ENCODE peak calls at places on chromosomes 2 and 18, in nine cellular contexts. One of them, this sample, is unnamed.

GRCh38 chr2:230627806-230628724 is 84.6 kb upstream of the CAB39 start:
- DNase-seq in uterus: no peak
- DNase-seq in GM04504: peak
- DNase-seq in NCI-H1105 treated with DMSO at 0.1 percent for 48 hours: no peak
- DNase-seq in fibroblast of pulmonary artery: peak
- DNase-seq in RPMI7951: peak
- DNase-seq in SJSA1: peak
- DNase-seq in choroid plexus epithelial cell: peak
- DNase-seq in NCI-H1436: no peak
- DNase-seq in this sample: no peak

GRCh38 chr18:23540867-23541266 is 37.6 kb downstream of the RMC1 start:
- DNase-seq in fibroblast of pulmonary artery: peak
- DNase-seq in NCI-H1436: no peak
- DNase-seq in NCI-H1105 treated with DMSO at 0.1 percent for 48 hours: no peak
- DNase-seq in RPMI7951: no peak
- DNase-seq in GM04504: no peak
- DNase-seq in SJSA1: no peak
- DNase-seq in uterus: no peak
- DNase-seq in choroid plexus epithelial cell: peak
- DNase-seq in this sample: no peak

GRCh38 chr18:67694787-67695186 is 178.3 kb upstream of the DSEL start:
- DNase-seq in NCI-H1436: no peak
- DNase-seq in GM04504: no peak
- DNase-seq in NCI-H1105 treated with DMSO at 0.1 percent for 48 hours: no peak
- DNase-seq in fibroblast of pulmonary artery: no peak
- DNase-seq in RPMI7951: no peak
- DNase-seq in choroid plexus epithelial cell: no peak
- DNase-seq in uterus: no peak
- DNase-seq in SJSA1: no peak
- DNase-seq in this sample: no peak

GRCh38 chr18:63342206-63342605 is 22.6 kb upstream of the BCL2 start:
- DNase-seq in RPMI7951: peak
- DNase-seq in SJSA1: no peak
- DNase-seq in uterus: no peak
- DNase-seq in choroid plexus epithelial cell: peak
- DNase-seq in fibroblast of pulmonary artery: peak
- DNase-seq in NCI-H1436: no peak
- DNase-seq in NCI-H1105 treated with DMSO at 0.1 percent for 48 hours: no peak
- DNase-seq in GM04504: no peak
- DNase-seq in this sample: peak

GRCh38 chr2:145114726-145115125 is 594.8 kb upstream of the ZEB2 start:
- DNase-seq in uterus: no peak
- DNase-seq in RPMI7951: peak
- DNase-seq in choroid plexus epithelial cell: no peak
- DNase-seq in NCI-H1436: no peak
- DNase-seq in NCI-H1105 treated with DMSO at 0.1 percent for 48 hours: no peak
- DNase-seq in SJSA1: peak
- DNase-seq in fibroblast of pulmonary artery: peak
- DNase-seq in GM04504: no peak
- DNase-seq in this sample: no peak

GRCh38 chr2:174681099-174681982 is 82.9 kb downstream of the CHRNA1 start:
- DNase-seq in fibroblast of pulmonary artery: peak
- DNase-seq in SJSA1: no peak
- DNase-seq in NCI-H1105 treated with DMSO at 0.1 percent for 48 hours: no peak
- DNase-seq in GM04504: peak
- DNase-seq in choroid plexus epithelial cell: peak
- DNase-seq in NCI-H1436: no peak
- DNase-seq in RPMI7951: peak
- DNase-seq in uterus: peak
- DNase-seq in this sample: no peak

GRCh38 chr2:19902272-19902730 is 518 bp upstream of the TTC32 start:
- DNase-seq in SJSA1: no peak
- DNase-seq in RPMI7951: peak
- DNase-seq in uterus: no peak
- DNase-seq in NCI-H1436: no peak
- DNase-seq in GM04504: no peak
- DNase-seq in fibroblast of pulmonary artery: peak
- DNase-seq in NCI-H1105 treated with DMSO at 0.1 percent for 48 hours: no peak
- DNase-seq in choroid plexus epithelial cell: peak
- DNase-seq in this sample: peak

GRCh38 chr2:172878260-172878659 is 142.6 kb downstream of the RAPGEF4 start:
- DNase-seq in RPMI7951: peak
- DNase-seq in fibroblast of pulmonary artery: peak
- DNase-seq in uterus: no peak
- DNase-seq in NCI-H1436: no peak
- DNase-seq in choroid plexus epithelial cell: peak
- DNase-seq in SJSA1: no peak
- DNase-seq in GM04504: no peak
- DNase-seq in NCI-H1105 treated with DMSO at 0.1 percent for 48 hours: no peak
- DNase-seq in this sample: no peak

GRCh38 chr2:6163932-6164331 is 471.7 kb downstream of the SOX11 start:
- DNase-seq in NCI-H1436: no peak
- DNase-seq in SJSA1: no peak
- DNase-seq in choroid plexus epithelial cell: no peak
- DNase-seq in GM04504: no peak
- DNase-seq in uterus: no peak
- DNase-seq in RPMI7951: no peak
- DNase-seq in fibroblast of pulmonary artery: no peak
- DNase-seq in NCI-H1105 treated with DMSO at 0.1 percent for 48 hours: no peak
- DNase-seq in this sample: no peak

GRCh38 chr18:70973626-70974025 is 684.8 kb downstream of the SOCS6 start:
- DNase-seq in NCI-H1105 treated with DMSO at 0.1 percent for 48 hours: no peak
- DNase-seq in GM04504: no peak
- DNase-seq in RPMI7951: no peak
- DNase-seq in fibroblast of pulmonary artery: peak
- DNase-seq in uterus: no peak
- DNase-seq in NCI-H1436: no peak
- DNase-seq in choroid plexus epithelial cell: peak
- DNase-seq in SJSA1: no peak
- DNase-seq in this sample: no peak